ENCODE peak calls at places on chromosomes 2 and 18, in ten cellular contexts. G is astrocyte, B is stomach, Q is PC-9, K is heart right ventricle, X is Peyer's patch, N is PC-3, O is GM23338, T is heart left ventricle, F is coronary artery. H is an unnamed sample.

GRCh38 chr2:172249986-172250385 is 147.3 kb upstream of the DLX2 start:
- DNase-seq in K (no peak), X (no peak), T (no peak), O (no peak), B (no peak), G (peak), Q (peak), F (no peak), N (peak), H (no peak)

GRCh38 chr2:11581129-11581796 is 47.4 kb downstream of the GREB1 start:
- DNase-seq in B (no peak), N (no peak), X (no peak), F (no peak), K (no peak), G (no peak), T (no peak), Q (no peak), O (no peak), H (no peak)

GRCh38 chr2:96954490-96954846 is 31.9 kb downstream of the FAM178B start:
- DNase-seq in T (no peak), O (no peak), Q (no peak), N (no peak), F (no peak), K (peak), B (no peak), X (no peak), G (no peak), H (no peak)

GRCh38 chr2:233329489-233330135 is 22.0 kb downstream of the SAG start:
- DNase-seq in F (no peak), X (no peak), G (peak), T (no peak), B (no peak), Q (no peak), N (no peak), O (peak), K (no peak), H (no peak)

GRCh38 chr18:13456736-13457271 is 238.2 kb downstream of the LDLRAD4 start:
- DNase-seq in K (no peak), F (peak), T (no peak), N (no peak), B (no peak), G (peak), X (no peak), O (no peak), Q (no peak), H (no peak)

GRCh38 chr2:188676012-188676405 is 298.2 kb upstream of the COL3A1 start:
- DNase-seq in N (no peak), B (no peak), O (no peak), X (no peak), G (peak), F (no peak), T (no peak), Q (no peak), K (no peak), H (no peak)

GRCh38 chr18:63379639-63379962 is 12.6 kb upstream of the KDSR start:
- DNase-seq in Q (no peak), O (no peak), N (no peak), B (no peak), K (no peak), T (no peak), X (no peak), F (no peak), G (no peak), H (no peak)

GRCh38 chr2:105590780-105591660 is 153.7 kb upstream of the NCK2 start:
- DNase-seq in B (no peak), N (no peak), G (no peak), O (no peak), F (no peak), T (no peak), X (no peak), Q (peak), K (no peak), H (no peak)

GRCh38 chr18:12564378-12564777 is 93.5 kb downstream of the SPIRE1 start:
- DNase-seq in B (no peak), O (no peak), X (no peak), T (no peak), K (no peak), F (no peak), G (no peak), N (no peak), Q (no peak), H (no peak)

GRCh38 chr2:65320042-65320711 is 92.5 kb downstream of the ACTR2 start:
- DNase-seq in Q (peak), K (no peak), N (peak), X (no peak), F (no peak), B (no peak), O (peak), G (peak), T (no peak), H (peak)

GRCh38 chr2:114550895-114551793 is 108.7 kb downstream of the DPP10 start:
- DNase-seq in G (peak), O (peak), Q (no peak), T (peak), X (peak), N (peak), F (no peak), B (peak), K (peak), H (peak)

GRCh38 chr2:240925191-240925575 is 19.0 kb downstream of the CROCC2 start:
- DNase-seq in X (peak), G (no peak), F (peak), B (peak), N (no peak), K (peak), O (no peak), T (peak), Q (no peak), H (no peak)

GRCh38 chr2:37676274-37676673 is 4.8 kb upstream of the CDC42EP3 start:
- DNase-seq in T (no peak), O (peak), N (peak), Q (peak), G (peak), K (no peak), B (no peak), F (no peak), X (no peak), H (no peak)

GRCh38 chr2:28592481-28592880 is 96.6 kb downstream of the PLB1 start:
- DNase-seq in Q (no peak), X (no peak), K (no peak), F (peak), T (no peak), G (no peak), N (no peak), B (no peak), O (no peak), H (no peak)

GRCh38 chr2:222652856-222653255 is 3.0 kb downstream of the FARSB start:
- DNase-seq in T (no peak), O (no peak), F (no peak), X (peak), B (no peak), K (no peak), N (no peak), Q (no peak), G (no peak), H (no peak)

GRCh38 chr18:677951-678363 is 20.5 kb downstream of the TYMS start:
- DNase-seq in K (no peak), O (no peak), G (peak), N (peak), B (no peak), F (no peak), X (no peak), Q (no peak), T (no peak), H (no peak)

GRCh38 chr2:241844066-241844728 is 14.5 kb downstream of the PDCD1 start:
- DNase-seq in B (peak), G (peak), O (peak), N (peak), Q (no peak), K (peak), F (peak), T (peak), X (peak), H (no peak)

GRCh38 chr18:79799619-79800352 is 2.0 kb downstream of the KCNG2 start:
- DNase-seq in X (peak), B (no peak), G (no peak), T (no peak), O (no peak), F (no peak), N (no peak), Q (no peak), K (no peak), H (no peak)

GRCh38 chr18:79397830-79398761 is 2.4 kb downstream of the NFATC1 start:
- DNase-seq in G (no peak), Q (no peak), K (no peak), X (peak), F (no peak), T (no peak), O (no peak), N (no peak), B (no peak), H (no peak)

GRCh38 chr2:147649288-147649687 is 195.5 kb upstream of the ACVR2A start:
- DNase-seq in K (no peak), O (no peak), N (no peak), Q (no peak), B (peak), X (no peak), T (no peak), F (no peak), G (no peak), H (no peak)
- H3K27ac ChIP-seq in K (no peak), O (no peak), N (no peak), Q (no peak), B (no peak), X (no peak), T (no peak), F (no peak), G (no peak), H (no peak)

GRCh38 chr2:239253264-239253663 is 147.6 kb downstream of the HDAC4 start:
- DNase-seq in T (no peak), K (no peak), O (no peak), X (peak), N (no peak), B (no peak), G (no peak), Q (no peak), F (no peak), H (no peak)

GRCh38 chr2:239253705-239254104 is 147.1 kb downstream of the HDAC4 start:
- DNase-seq in O (no peak), F (peak), X (peak), Q (no peak), G (no peak), B (peak), T (no peak), N (no peak), K (no peak), H (no peak)

GRCh38 chr2:239255643-239256042 is 145.2 kb downstream of the HDAC4 start:
- DNase-seq in G (no peak), Q (no peak), K (no peak), B (no peak), O (no peak), N (no peak), T (no peak), X (peak), F (peak), H (no peak)

GRCh38 chr2:239256297-239256696 is 144.5 kb downstream of the HDAC4 start:
- DNase-seq in B (peak), X (peak), G (no peak), O (no peak), K (no peak), Q (no peak), N (no peak), T (no peak), F (peak), H (no peak)

DNA sequence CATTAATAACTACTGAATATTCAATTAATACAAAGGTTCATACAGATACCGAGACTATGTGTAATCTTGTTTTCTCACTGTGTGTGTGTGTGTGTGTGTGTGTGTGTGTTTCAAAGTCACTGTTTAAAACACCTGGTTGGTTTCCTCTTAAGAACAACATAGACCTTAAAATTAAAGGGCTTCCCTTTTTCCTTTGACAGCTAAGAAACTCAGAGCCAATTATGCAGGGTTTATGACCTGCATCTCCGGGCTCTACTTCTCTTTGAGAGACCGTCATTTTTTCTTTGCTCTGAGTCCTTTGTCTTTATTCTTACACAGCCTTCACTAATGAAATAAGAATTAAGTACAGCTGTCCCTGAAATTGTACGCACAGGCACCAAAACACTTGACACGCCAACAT is 145.6 kb downstream of the HDAC4 start:
- DNase-seq in N (no peak), G (no peak), Q (no peak), F (no peak), X (peak), O (no peak), T (no peak), K (no peak), B (peak), H (no peak)
- H3K27ac ChIP-seq in N (no peak), G (no peak), Q (no peak), F (no peak), X (no peak), O (no peak), T (no peak), K (no peak), B (no peak), H (no peak)

GRCh38 chr2:26078939-26079338 is 45.1 kb downstream of the RAB10 start:
- DNase-seq in X (no peak), B (no peak), F (no peak), Q (no peak), N (no peak), O (no peak), G (no peak), T (no peak), K (no peak), H (no peak)

GRCh38 chr2:26081601-26082000 is 47.7 kb downstream of the RAB10 start:
- DNase-seq in F (no peak), B (no peak), T (no peak), N (no peak), O (no peak), Q (no peak), X (no peak), K (no peak), G (no peak), H (no peak)

GRCh38 chr2:26077291-26077690 is 43.4 kb downstream of the RAB10 start:
- DNase-seq in Q (no peak), F (no peak), X (no peak), T (no peak), O (no peak), K (no peak), B (no peak), G (no peak), N (peak), H (no peak)

GRCh38 chr2:26076001-26076587 is 42.2 kb downstream of the RAB10 start:
- DNase-seq in X (no peak), Q (peak), O (no peak), G (no peak), T (no peak), K (no peak), N (peak), B (no peak), F (no peak), H (no peak)

GRCh38 chr2:26080356-26080755 is 46.5 kb downstream of the RAB10 start:
- DNase-seq in G (no peak), K (no peak), B (no peak), X (no peak), Q (no peak), N (peak), T (no peak), F (no peak), O (no peak), H (no peak)
- H3K27ac ChIP-seq in G (no peak), K (no peak), B (no peak), X (no peak), Q (no peak), N (peak), T (no peak), F (no peak), O (no peak), H (peak)

GRCh38 chr2:43251171-43251731 is 24.8 kb upstream of the ZFP36L2 start:
- DNase-seq in T (no peak), G (peak), B (no peak), N (no peak), O (no peak), K (no peak), F (no peak), X (no peak), Q (no peak), H (no peak)

GRCh38 chr2:43246641-43247040 is 20.2 kb upstream of the ZFP36L2 start:
- DNase-seq in Q (no peak), B (no peak), N (no peak), G (no peak), K (no peak), X (no peak), T (no peak), F (no peak), O (no peak), H (no peak)

GRCh38 chr2:43248621-43249020 is 22.2 kb upstream of the ZFP36L2 start:
- DNase-seq in Q (no peak), K (no peak), T (no peak), N (no peak), F (no peak), B (no peak), O (no peak), X (no peak), G (no peak), H (no peak)

GRCh38 chr2:43254331-43254730 is 27.9 kb upstream of the ZFP36L2 start:
- DNase-seq in T (no peak), Q (no peak), G (no peak), K (no peak), B (no peak), F (no peak), O (no peak), X (no peak), N (no peak), H (no peak)

DNA sequence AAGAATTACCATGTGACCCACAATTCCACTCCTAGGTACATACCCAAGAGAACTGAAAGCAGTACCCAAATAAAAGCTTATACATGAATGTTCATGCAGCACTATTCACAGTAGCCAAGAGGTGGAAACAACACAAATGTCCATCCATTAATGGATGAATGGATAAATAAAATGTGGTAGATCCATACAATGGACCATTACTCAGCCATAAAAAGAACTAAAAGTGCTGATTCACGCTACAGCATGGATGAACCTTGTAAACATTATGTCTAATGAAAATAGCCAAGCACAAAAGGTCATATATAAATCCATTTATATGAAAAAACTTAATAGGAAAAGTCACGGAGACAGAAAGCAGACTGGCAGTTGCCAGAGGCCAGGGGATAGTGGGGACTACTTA is 23.6 kb upstream of the ZFP36L2 start:
- DNase-seq in B (no peak), Q (no peak), K (no peak), G (no peak), O (no peak), T (no peak), F (no peak), X (no peak), N (no peak), H (no peak)
- H3K27ac ChIP-seq in B (peak), Q (no peak), K (no peak), G (no peak), O (no peak), T (no peak), F (peak), X (no peak), N (no peak), H (no peak)

GRCh38 chr2:141493936-141494335 is 636.9 kb downstream of the LRP1B start:
- DNase-seq in N (no peak), G (no peak), T (no peak), F (no peak), O (no peak), Q (no peak), K (no peak), B (no peak), X (no peak), H (no peak)

GRCh38 chr2:141492816-141493215 is 638.0 kb downstream of the LRP1B start:
- DNase-seq in O (no peak), T (no peak), B (no peak), X (no peak), G (no peak), K (no peak), Q (no peak), F (no peak), N (no peak), H (no peak)

GRCh38 chr2:141496805-141497204 is 634.0 kb downstream of the LRP1B start:
- DNase-seq in F (no peak), X (no peak), Q (no peak), N (no peak), G (no peak), T (no peak), B (no peak), K (no peak), O (no peak), H (no peak)

GRCh38 chr2:141490886-141491285 is 639.9 kb downstream of the LRP1B start:
- DNase-seq in N (peak), T (no peak), Q (no peak), B (no peak), X (no peak), G (no peak), O (no peak), F (no peak), K (no peak), H (no peak)
- H3K27ac ChIP-seq in N (no peak), T (no peak), Q (no peak), B (no peak), X (no peak), G (no peak), O (no peak), F (no peak), K (no peak), H (no peak)

GRCh38 chr18:50310080-50310479 is 22.6 kb upstream of the CXXC1 start:
- DNase-seq in X (no peak), F (no peak), B (no peak), K (no peak), Q (no peak), O (no peak), T (no peak), G (no peak), N (no peak), H (no peak)

GRCh38 chr18:50311573-50312106 is 24.1 kb upstream of the CXXC1 start:
- DNase-seq in B (no peak), N (no peak), T (no peak), O (no peak), K (no peak), F (no peak), G (no peak), Q (no peak), X (no peak), H (no peak)

GRCh38 chr18:50307400-50307737 is 19.9 kb upstream of the CXXC1 start:
- DNase-seq in T (no peak), B (no peak), F (no peak), O (no peak), X (no peak), G (no peak), N (no peak), K (no peak), Q (no peak), H (no peak)

GRCh38 chr18:50306944-50307343 is 19.5 kb upstream of the CXXC1 start:
- DNase-seq in B (peak), O (peak), G (peak), F (no peak), Q (peak), X (no peak), T (no peak), N (no peak), K (no peak), H (no peak)

DNA sequence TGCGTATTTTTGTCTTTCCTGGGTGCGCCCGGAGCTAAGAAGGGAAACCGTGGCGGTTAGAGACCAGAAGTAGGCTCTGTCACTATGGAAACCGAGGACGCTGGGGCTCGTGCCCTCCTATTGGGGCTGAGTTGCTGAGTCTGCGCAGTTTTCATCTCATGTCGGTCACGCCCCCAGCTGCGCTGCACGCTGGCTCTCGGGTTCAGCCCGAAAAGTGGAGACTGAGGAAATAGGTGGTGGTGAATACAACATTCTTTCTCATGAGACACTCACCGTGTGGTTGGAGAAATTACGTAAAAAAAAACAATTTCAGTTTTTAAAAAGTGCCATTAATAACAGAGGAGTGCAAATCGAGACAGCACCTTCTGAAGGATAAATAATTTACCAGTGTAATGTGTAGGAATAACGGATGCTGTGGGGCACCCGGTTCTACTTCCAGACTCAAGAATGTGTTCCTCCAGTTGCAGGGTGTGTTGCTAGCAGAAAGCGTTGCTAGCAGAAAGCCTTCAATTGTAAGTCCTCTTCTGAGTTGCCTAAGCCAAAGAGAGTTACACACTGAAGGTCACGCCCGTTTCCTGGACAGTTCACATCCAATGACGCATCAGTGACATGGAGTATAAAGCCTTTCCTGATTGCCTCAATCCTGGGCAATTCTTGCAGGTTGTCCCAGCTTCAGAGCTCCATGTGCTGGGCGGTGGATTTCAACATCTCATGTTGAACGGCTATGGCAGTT is 20.4 kb upstream of the CXXC1 start:
- DNase-seq in X (peak), F (peak), B (peak), Q (peak), T (peak), K (peak), G (peak), N (peak), O (peak), H (peak)
- H3K27ac ChIP-seq in X (peak), F (no peak), B (no peak), Q (peak), T (no peak), K (no peak), G (no peak), N (no peak), O (no peak), H (peak)